ENCODE peak calls at places on chromosomes 5 and 9, in seven cellular contexts. N is GM12892, U is SK-N-SH, S is GM12878, I is HepG2, K is K562, Y is H1. Q is an unnamed sample.

GRCh38 chr5:175471628-175472027 is 6.7 kb upstream of the SFXN1 start:
- DNase-seq in N (no peak), U (no peak), S (no peak), I (no peak), K (peak), Y (no peak), Q (no peak)

GRCh38 chr9:126549246-126550006 is 64.3 kb upstream of the LMX1B start:
- DNase-seq in N (no peak), U (peak), S (no peak), I (no peak), K (no peak), Y (no peak), Q (no peak)

GRCh38 chr9:119005162-119005561 is 364.1 kb downstream of the BRINP1 start:
- DNase-seq in N (no peak), U (no peak), S (no peak), I (no peak), K (no peak), Y (no peak), Q (no peak)

GRCh38 chr5:54282876-54283275 is 27.5 kb downstream of the ARL15 start:
- DNase-seq in N (no peak), U (no peak), S (no peak), I (no peak), K (no peak), Y (no peak), Q (no peak)

GRCh38 chr5:15506146-15506545 is 6.2 kb downstream of the FBXL7 start:
- DNase-seq in N (no peak), U (no peak), S (no peak), I (no peak), K (no peak), Y (no peak), Q (no peak)

GRCh38 chr9:136685792-136686533 is 1.3 kb downstream of the AGPAT2 start:
- DNase-seq in N (no peak), U (peak), S (no peak), I (no peak), K (peak), Y (peak), Q (no peak)

GRCh38 chr5:171808951-171809350 is 23.3 kb downstream of the SMIM23 start:
- DNase-seq in N (no peak), U (no peak), S (no peak), I (no peak), K (no peak), Y (no peak), Q (no peak)

GRCh38 chr9:93501406-93501805 is 48.0 kb upstream of the FAM120AOS start:
- DNase-seq in N (no peak), U (no peak), S (no peak), I (no peak), K (no peak), Y (no peak), Q (no peak)

GRCh38 chr9:100477221-100477620 is 4.3 kb downstream of the TMEFF1 start:
- DNase-seq in N (no peak), U (no peak), S (no peak), I (no peak), K (no peak), Y (no peak), Q (no peak)

GRCh38 chr9:128771094-128771721 is 519 bp downstream of the ZER1 start:
- DNase-seq in N (no peak), U (no peak), S (no peak), I (no peak), K (no peak), Y (no peak), Q (peak)

GRCh38 chr9:34010979-34011378 is 37.7 kb downstream of the UBAP2 start:
- DNase-seq in N (no peak), U (peak), S (no peak), I (peak), K (no peak), Y (no peak), Q (no peak)

GRCh38 chr5:178545941-178546674 is 44.1 kb downstream of the COL23A1 start:
- DNase-seq in N (no peak), U (no peak), S (no peak), I (no peak), K (no peak), Y (no peak), Q (no peak)

GRCh38 chr9:81431662-81432061 is 257.7 kb downstream of the TLE1 start:
- DNase-seq in N (no peak), U (no peak), S (no peak), I (no peak), K (no peak), Y (no peak), Q (no peak)

GRCh38 chr9:1083325-1083913 is 33.3 kb downstream of the DMRT2 start:
- DNase-seq in N (no peak), U (peak), S (no peak), I (no peak), K (no peak), Y (peak), Q (no peak)

GRCh38 chr9:70566066-70566465 is 151.6 kb upstream of the KLF9 start:
- DNase-seq in N (no peak), U (no peak), S (no peak), I (no peak), K (no peak), Y (no peak), Q (no peak)

GRCh38 chr9:15755660-15756059 is 202.8 kb downstream of the CCDC171 start:
- DNase-seq in N (no peak), U (no peak), S (no peak), I (no peak), K (no peak), Y (no peak), Q (no peak)

GRCh38 chr5:131400585-131400984 is 136.7 kb downstream of the CDC42SE2 start:
- DNase-seq in N (no peak), U (no peak), S (no peak), I (no peak), K (no peak), Y (no peak), Q (no peak)

GRCh38 chr5:16881253-16881652 is 54.8 kb downstream of the MYO10 start:
- DNase-seq in N (no peak), U (no peak), S (no peak), I (peak), K (no peak), Y (no peak), Q (no peak)

GRCh38 chr5:95283761-95284511 is 958 bp downstream of the MCTP1 start:
- DNase-seq in N (peak), U (peak), S (no peak), I (no peak), K (peak), Y (peak), Q (peak)

GRCh38 chr5:98905857-98906688 is 22.7 kb downstream of the CHD1 start:
- DNase-seq in N (no peak), U (peak), S (no peak), I (peak), K (peak), Y (no peak), Q (no peak)

GRCh38 chr9:34656992-34657391 is 5.0 kb downstream of the IL11RA start:
- DNase-seq in N (no peak), U (no peak), S (no peak), I (no peak), K (no peak), Y (no peak), Q (no peak)

GRCh38 chr9:133759146-133759900 is 21.2 kb upstream of the SARDH start:
- DNase-seq in N (no peak), U (peak), S (no peak), I (no peak), K (peak), Y (peak), Q (no peak)

GRCh38 chr9:120482424-120483186 is 97.4 kb downstream of the CDK5RAP2 start:
- DNase-seq in N (no peak), U (no peak), S (no peak), I (no peak), K (no peak), Y (no peak), Q (no peak)

GRCh38 chr5:179801304-179802206 is 5.1 kb downstream of the MGAT4B start:
- DNase-seq in N (peak), U (peak), S (no peak), I (peak), K (peak), Y (peak), Q (peak)

GRCh38 chr9:38393128-38393809 is 767 bp downstream of the ALDH1B1 start:
- DNase-seq in N (peak), U (peak), S (no peak), I (no peak), K (peak), Y (no peak), Q (no peak)

GRCh38 chr5:135317286-135317685 is 81.7 kb downstream of the MACROH2A1 start:
- DNase-seq in N (no peak), U (no peak), S (no peak), I (no peak), K (no peak), Y (peak), Q (no peak)

GRCh38 chr5:77774981-77775772 is 962 bp downstream of the TBCA start:
- DNase-seq in N (no peak), U (no peak), S (no peak), I (peak), K (no peak), Y (no peak), Q (no peak)

GRCh38 chr9:131282688-131283422 is 6.5 kb upstream of the FAM78A start:
- DNase-seq in N (no peak), U (peak), S (no peak), I (no peak), K (peak), Y (peak), Q (no peak)

GRCh38 chr5:87770601-87771121 is 357.9 kb upstream of the CCNH start:
- DNase-seq in N (no peak), U (peak), S (no peak), I (no peak), K (no peak), Y (peak), Q (no peak)

GRCh38 chr9:77885104-77885672 is 146.4 kb downstream of the GNAQ start:
- DNase-seq in N (no peak), U (no peak), S (no peak), I (no peak), K (no peak), Y (no peak), Q (no peak)

GRCh38 chr9:77881111-77881510 is 150.5 kb downstream of the GNAQ start:
- DNase-seq in N (no peak), U (no peak), S (no peak), I (no peak), K (no peak), Y (no peak), Q (no peak)

GRCh38 chr9:77883133-77883532 is 148.5 kb downstream of the GNAQ start:
- DNase-seq in N (no peak), U (no peak), S (no peak), I (no peak), K (no peak), Y (no peak), Q (no peak)

GRCh38 chr9:77882294-77882693 is 149.3 kb downstream of the GNAQ start:
- DNase-seq in N (no peak), U (no peak), S (no peak), I (no peak), K (no peak), Y (no peak), Q (no peak)

DNA sequence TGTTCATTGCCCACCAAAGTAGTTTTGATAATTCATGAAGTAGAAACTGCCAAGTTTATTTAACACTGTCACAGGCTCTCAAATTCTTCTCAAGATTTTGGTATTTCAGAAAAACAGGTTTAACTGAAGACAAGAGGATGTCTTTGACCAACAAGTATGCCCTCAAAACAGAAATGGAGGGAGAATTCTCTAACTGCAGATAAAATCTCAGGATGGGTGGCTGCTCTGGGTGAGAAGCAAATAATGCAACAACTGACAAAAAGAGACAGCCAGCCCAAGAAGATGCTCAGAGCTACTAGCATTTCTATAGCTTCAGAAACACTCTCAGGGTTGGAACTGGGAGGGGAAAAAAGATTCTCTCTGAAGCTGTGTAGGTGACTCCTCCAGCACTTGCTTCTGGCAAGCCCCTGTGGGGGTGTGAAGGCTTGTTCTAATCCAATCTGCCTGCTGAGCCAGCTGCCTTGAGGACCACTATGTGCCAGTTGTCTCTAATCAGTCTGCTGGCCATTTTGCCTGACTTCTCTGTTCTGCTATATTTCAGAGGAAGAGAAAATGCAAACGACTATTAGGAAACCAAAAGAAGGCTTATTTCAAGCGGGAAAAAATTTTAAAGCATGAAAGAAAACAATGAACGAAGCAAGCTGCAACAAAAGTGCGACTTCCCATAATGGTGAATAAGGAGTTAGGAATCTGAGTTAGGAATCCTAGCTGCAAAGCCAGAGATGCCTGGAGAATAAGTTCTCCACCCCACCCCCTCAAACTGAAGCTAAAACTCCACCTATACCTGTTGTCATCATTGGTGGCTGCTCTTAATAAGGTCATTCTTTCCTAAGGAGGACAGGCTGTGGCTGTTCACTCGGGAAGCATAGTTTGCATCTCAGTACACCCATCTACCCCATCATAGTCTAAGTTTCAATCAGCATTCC is 147.5 kb downstream of the GNAQ start:
- DNase-seq in N (no peak), U (no peak), S (no peak), I (no peak), K (no peak), Y (no peak), Q (no peak)
- TF ChIP-seq TAF1 in N (no peak), U (no peak), S (no peak), I (no peak), K (no peak), Y (no peak), Q (no peak)

GRCh38 chr9:124453586-124454191 is 3.4 kb downstream of the ADGRD2 start:
- DNase-seq in N (peak), U (no peak), S (no peak), I (no peak), K (peak), Y (peak), Q (no peak)
- TF ChIP-seq TAF1 in N (no peak), U (no peak), S (no peak), I (no peak), K (no peak), Y (no peak), Q (no peak)

GRCh38 chr5:51230336-51230735 is 152.9 kb upstream of the ISL1 start:
- DNase-seq in N (no peak), U (no peak), S (no peak), I (no peak), K (no peak), Y (no peak), Q (no peak)

GRCh38 chr5:51225671-51226419 is 157.4 kb upstream of the ISL1 start:
- DNase-seq in N (no peak), U (no peak), S (no peak), I (no peak), K (no peak), Y (no peak), Q (no peak)

GRCh38 chr5:51227963-51228515 is 155.2 kb upstream of the ISL1 start:
- DNase-seq in N (no peak), U (no peak), S (no peak), I (no peak), K (no peak), Y (no peak), Q (no peak)

GRCh38 chr5:51226420-51226735 is 156.9 kb upstream of the ISL1 start:
- DNase-seq in N (no peak), U (no peak), S (no peak), I (peak), K (no peak), Y (peak), Q (no peak)
- TF ChIP-seq TAF1 in N (no peak), U (no peak), S (no peak), I (no peak), K (no peak), Y (no peak), Q (no peak)

GRCh38 chr5:151675225-151675955 is 11.3 kb downstream of the SPARC start:
- DNase-seq in N (no peak), U (no peak), S (no peak), I (no peak), K (no peak), Y (no peak), Q (no peak)

GRCh38 chr5:151670074-151670686 is 16.5 kb downstream of the SPARC start:
- DNase-seq in N (no peak), U (peak), S (no peak), I (no peak), K (no peak), Y (no peak), Q (no peak)

GRCh38 chr5:151673421-151673820 is 13.3 kb downstream of the SPARC start:
- DNase-seq in N (no peak), U (no peak), S (no peak), I (no peak), K (no peak), Y (no peak), Q (no peak)

GRCh38 chr5:151670953-151671636 is 15.6 kb downstream of the SPARC start:
- DNase-seq in N (no peak), U (no peak), S (no peak), I (no peak), K (no peak), Y (no peak), Q (no peak)

GRCh38 chr5:151671979-151672378 is 14.7 kb downstream of the SPARC start:
- DNase-seq in N (no peak), U (no peak), S (no peak), I (no peak), K (no peak), Y (no peak), Q (no peak)
- TF ChIP-seq TAF1 in N (no peak), U (no peak), S (no peak), I (no peak), K (no peak), Y (no peak), Q (no peak)

DNA sequence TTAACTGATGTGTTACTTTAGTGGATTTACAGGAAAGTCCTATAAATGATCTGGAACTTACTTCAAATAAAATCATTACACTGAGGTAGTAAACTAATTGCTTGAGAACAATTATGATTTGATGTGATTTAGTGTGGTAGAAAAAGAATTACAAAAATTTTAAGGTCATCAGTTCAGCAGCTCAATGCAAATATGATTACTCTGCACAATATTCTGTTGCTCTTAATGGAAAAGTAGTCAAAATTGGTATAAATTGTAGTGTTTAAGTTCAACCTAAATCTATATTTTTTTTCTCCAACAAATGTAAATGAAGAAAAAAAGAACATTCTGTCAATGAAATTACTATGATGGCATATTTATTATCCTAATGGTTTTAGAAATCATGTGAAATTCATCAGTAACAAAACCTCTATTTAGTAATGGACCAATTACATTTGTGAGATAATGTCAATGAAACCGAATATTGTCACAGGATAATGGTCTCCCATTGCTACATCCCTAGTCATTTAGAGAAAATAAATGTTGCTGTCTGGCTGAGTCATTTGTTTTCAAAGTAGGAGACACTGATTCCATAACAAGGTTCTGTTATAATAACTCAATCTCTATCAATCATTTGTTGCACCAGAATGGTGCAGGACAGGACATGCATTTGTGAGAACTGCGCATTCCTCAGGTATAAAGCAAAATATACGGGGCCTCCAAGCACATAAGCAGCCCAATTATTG is 177.1 kb downstream of the NFIB start:
- DNase-seq in N (no peak), U (no peak), S (no peak), I (no peak), K (no peak), Y (no peak), Q (no peak)
- TF ChIP-seq TAF1 in N (no peak), U (no peak), S (no peak), I (no peak), K (no peak), Y (no peak), Q (no peak)

DNA sequence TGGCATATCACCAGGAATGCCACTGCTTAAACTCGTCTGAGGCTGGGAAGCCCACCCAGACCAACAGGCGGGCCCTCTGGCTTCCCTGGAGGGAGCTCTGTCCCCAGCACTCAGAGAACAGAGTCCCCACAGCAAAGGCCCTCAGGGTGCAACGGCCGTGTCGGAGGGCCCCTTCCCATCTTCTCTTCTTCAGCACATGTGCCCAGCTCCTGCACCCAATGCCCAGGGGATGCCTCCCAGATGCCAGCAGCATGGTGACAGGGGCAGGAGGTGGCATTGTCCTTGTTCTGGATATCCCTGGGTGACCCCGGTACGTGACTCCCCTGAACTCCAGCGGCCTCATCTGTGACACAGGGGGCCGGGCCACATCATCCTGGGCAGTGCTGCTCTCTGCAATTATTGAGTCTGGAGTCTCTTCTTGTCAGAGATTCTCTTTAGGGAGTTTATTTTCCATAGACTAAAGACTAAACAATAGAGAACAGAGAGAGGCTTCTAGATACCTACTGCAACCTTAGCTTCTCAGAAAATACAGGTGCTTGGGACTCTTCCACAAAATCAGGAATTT is 13.6 kb upstream of the OLFM1 start:
- DNase-seq in N (no peak), U (no peak), S (no peak), I (no peak), K (no peak), Y (no peak), Q (no peak)
- TF ChIP-seq TAF1 in N (no peak), U (no peak), S (no peak), I (no peak), K (no peak), Y (no peak), Q (no peak)

GRCh38 chr9:110257097-110257955 is 1.0 kb upstream of the TXN start:
- DNase-seq in N (no peak), U (no peak), S (no peak), I (peak), K (no peak), Y (no peak), Q (no peak)
- TF ChIP-seq TAF1 in N (no peak), U (no peak), S (peak), I (no peak), K (no peak), Y (no peak), Q (no peak)

GRCh38 chr9:121599186-121599871 is 52.1 kb upstream of the DAB2IP start:
- DNase-seq in N (no peak), U (peak), S (no peak), I (peak), K (no peak), Y (peak), Q (peak)
- TF ChIP-seq TAF1 in N (no peak), U (no peak), S (no peak), I (peak), K (no peak), Y (peak), Q (no peak)